ENCODE peak calls at places on chromosomes 11 and 22, in ten cellular contexts. One of them, this sample, is unnamed.

GRCh38 chr11:124970925-124971324 is 16.9 kb downstream of the CCDC15 start:
- DNase-seq in endothelial cell: no peak
- DNase-seq in epithelial cell of esophagus: peak
- DNase-seq in right lobe of liver: no peak
- DNase-seq in Peyer's patch: no peak
- DNase-seq in uterus: no peak
- DNase-seq in upper lobe of right lung: no peak
- DNase-seq in pancreas: no peak
- DNase-seq in WTC11: no peak
- DNase-seq in fibroblast of mammary gland: peak
- DNase-seq in this sample: no peak

GRCh38 chr22:19109198-19110063 is 12.8 kb downstream of the DGCR2 start:
- DNase-seq in pancreas: peak
- DNase-seq in epithelial cell of esophagus: peak
- DNase-seq in WTC11: no peak
- DNase-seq in Peyer's patch: peak
- DNase-seq in right lobe of liver: no peak
- DNase-seq in uterus: no peak
- DNase-seq in upper lobe of right lung: peak
- DNase-seq in endothelial cell: no peak
- DNase-seq in fibroblast of mammary gland: peak
- DNase-seq in this sample: no peak

GRCh38 chr11:118434553-118435232 is 1.6 kb upstream of the KMT2A start:
- DNase-seq in uterus: peak
- DNase-seq in endothelial cell: peak
- DNase-seq in Peyer's patch: peak
- DNase-seq in WTC11: peak
- DNase-seq in fibroblast of mammary gland: peak
- DNase-seq in pancreas: peak
- DNase-seq in upper lobe of right lung: peak
- DNase-seq in right lobe of liver: peak
- DNase-seq in epithelial cell of esophagus: peak
- DNase-seq in this sample: no peak

GRCh38 chr22:29231971-29232959 is 26.6 kb downstream of the EMID1 start:
- DNase-seq in fibroblast of mammary gland: no peak
- DNase-seq in uterus: no peak
- DNase-seq in right lobe of liver: peak
- DNase-seq in WTC11: no peak
- DNase-seq in upper lobe of right lung: no peak
- DNase-seq in epithelial cell of esophagus: no peak
- DNase-seq in pancreas: peak
- DNase-seq in Peyer's patch: no peak
- DNase-seq in endothelial cell: no peak
- DNase-seq in this sample: no peak

GRCh38 chr22:35037089-35037488 is 28.9 kb upstream of the ISX start:
- DNase-seq in epithelial cell of esophagus: no peak
- DNase-seq in WTC11: peak
- DNase-seq in endothelial cell: peak
- DNase-seq in uterus: no peak
- DNase-seq in fibroblast of mammary gland: no peak
- DNase-seq in pancreas: no peak
- DNase-seq in Peyer's patch: no peak
- DNase-seq in upper lobe of right lung: no peak
- DNase-seq in right lobe of liver: no peak
- DNase-seq in this sample: no peak

GRCh38 chr11:71381781-71382505 is 66.2 kb downstream of the DHCR7 start:
- DNase-seq in epithelial cell of esophagus: no peak
- DNase-seq in WTC11: no peak
- DNase-seq in Peyer's patch: peak
- DNase-seq in pancreas: no peak
- DNase-seq in uterus: no peak
- DNase-seq in fibroblast of mammary gland: no peak
- DNase-seq in right lobe of liver: no peak
- DNase-seq in endothelial cell: no peak
- DNase-seq in upper lobe of right lung: no peak
- DNase-seq in this sample: no peak

GRCh38 chr22:29121124-29121523 is 48.3 kb downstream of the KREMEN1 start:
- DNase-seq in fibroblast of mammary gland: peak
- DNase-seq in epithelial cell of esophagus: peak
- DNase-seq in endothelial cell: no peak
- DNase-seq in uterus: no peak
- DNase-seq in upper lobe of right lung: no peak
- DNase-seq in WTC11: no peak
- DNase-seq in pancreas: no peak
- DNase-seq in right lobe of liver: no peak
- DNase-seq in Peyer's patch: no peak
- DNase-seq in this sample: no peak

GRCh38 chr11:69311767-69312385 is 17.9 kb downstream of the MYEOV start:
- DNase-seq in epithelial cell of esophagus: no peak
- DNase-seq in pancreas: no peak
- DNase-seq in fibroblast of mammary gland: no peak
- DNase-seq in Peyer's patch: peak
- DNase-seq in WTC11: no peak
- DNase-seq in endothelial cell: no peak
- DNase-seq in uterus: no peak
- DNase-seq in upper lobe of right lung: peak
- DNase-seq in right lobe of liver: no peak
- DNase-seq in this sample: no peak

GRCh38 chr22:28116261-28116673 is 197.2 kb upstream of the PITPNB start:
- DNase-seq in WTC11: no peak
- DNase-seq in uterus: peak
- DNase-seq in endothelial cell: no peak
- DNase-seq in upper lobe of right lung: no peak
- DNase-seq in fibroblast of mammary gland: peak
- DNase-seq in pancreas: no peak
- DNase-seq in Peyer's patch: no peak
- DNase-seq in epithelial cell of esophagus: peak
- DNase-seq in right lobe of liver: no peak
- DNase-seq in this sample: no peak

GRCh38 chr11:112374486-112375140 is 114.0 kb upstream of the PLET1 start:
- DNase-seq in endothelial cell: no peak
- DNase-seq in epithelial cell of esophagus: no peak
- DNase-seq in WTC11: no peak
- DNase-seq in upper lobe of right lung: no peak
- DNase-seq in Peyer's patch: no peak
- DNase-seq in uterus: no peak
- DNase-seq in right lobe of liver: no peak
- DNase-seq in pancreas: no peak
- DNase-seq in fibroblast of mammary gland: no peak
- DNase-seq in this sample: no peak

GRCh38 chr11:112381578-112381977 is 120.9 kb upstream of the PLET1 start:
- DNase-seq in right lobe of liver: no peak
- DNase-seq in pancreas: no peak
- DNase-seq in epithelial cell of esophagus: no peak
- DNase-seq in Peyer's patch: no peak
- DNase-seq in endothelial cell: no peak
- DNase-seq in fibroblast of mammary gland: no peak
- DNase-seq in uterus: no peak
- DNase-seq in upper lobe of right lung: no peak
- DNase-seq in WTC11: no peak
- DNase-seq in this sample: no peak

GRCh38 chr11:112380464-112380863 is 119.8 kb upstream of the PLET1 start:
- DNase-seq in uterus: no peak
- DNase-seq in WTC11: no peak
- DNase-seq in pancreas: no peak
- DNase-seq in right lobe of liver: no peak
- DNase-seq in endothelial cell: no peak
- DNase-seq in upper lobe of right lung: no peak
- DNase-seq in fibroblast of mammary gland: no peak
- DNase-seq in epithelial cell of esophagus: no peak
- DNase-seq in Peyer's patch: no peak
- DNase-seq in this sample: no peak

GRCh38 chr11:112382561-112382960 is 121.9 kb upstream of the PLET1 start:
- DNase-seq in endothelial cell: no peak
- DNase-seq in fibroblast of mammary gland: no peak
- DNase-seq in uterus: no peak
- DNase-seq in upper lobe of right lung: no peak
- DNase-seq in epithelial cell of esophagus: no peak
- DNase-seq in Peyer's patch: no peak
- DNase-seq in pancreas: no peak
- DNase-seq in WTC11: peak
- DNase-seq in right lobe of liver: no peak
- DNase-seq in this sample: no peak

GRCh38 chr11:112377946-112378345 is 117.3 kb upstream of the PLET1 start:
- DNase-seq in pancreas: no peak
- DNase-seq in right lobe of liver: no peak
- DNase-seq in epithelial cell of esophagus: no peak
- DNase-seq in Peyer's patch: no peak
- DNase-seq in endothelial cell: no peak
- DNase-seq in fibroblast of mammary gland: no peak
- DNase-seq in upper lobe of right lung: no peak
- DNase-seq in WTC11: no peak
- DNase-seq in uterus: no peak
- DNase-seq in this sample: no peak
- TF ChIP-seq CTCF in pancreas: no peak
- TF ChIP-seq CTCF in right lobe of liver: no peak
- TF ChIP-seq CTCF in epithelial cell of esophagus: no peak
- TF ChIP-seq CTCF in Peyer's patch: no peak
- TF ChIP-seq CTCF in endothelial cell: no peak
- TF ChIP-seq CTCF in fibroblast of mammary gland: no peak
- TF ChIP-seq CTCF in upper lobe of right lung: no peak
- TF ChIP-seq CTCF in WTC11: no peak
- TF ChIP-seq CTCF in uterus: no peak
- TF ChIP-seq CTCF in this sample: no peak

DNA sequence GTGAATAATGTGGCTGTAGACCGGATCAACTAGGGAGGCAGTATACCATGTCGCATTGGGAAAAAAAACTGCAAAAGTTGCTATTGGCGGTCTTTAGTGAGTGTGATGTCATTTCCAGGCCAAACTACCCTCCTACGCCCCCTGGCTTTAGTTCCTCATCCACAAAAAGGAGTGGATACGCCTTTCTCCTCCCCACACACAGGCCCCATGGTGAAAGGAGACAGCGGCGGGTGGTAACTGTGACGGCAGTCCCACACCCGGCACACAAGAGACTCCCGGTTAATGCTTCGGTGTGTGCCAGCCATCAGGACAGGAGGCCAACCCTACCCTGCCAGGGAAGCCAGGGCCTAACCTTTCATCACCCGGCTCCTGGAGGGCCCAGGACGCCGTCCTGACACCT is 11.0 kb downstream of the TP53I11 start:
- DNase-seq in right lobe of liver: no peak
- DNase-seq in WTC11: no peak
- DNase-seq in epithelial cell of esophagus: no peak
- DNase-seq in endothelial cell: peak
- DNase-seq in pancreas: no peak
- DNase-seq in Peyer's patch: no peak
- DNase-seq in uterus: peak
- DNase-seq in upper lobe of right lung: no peak
- DNase-seq in fibroblast of mammary gland: peak
- DNase-seq in this sample: no peak
- TF ChIP-seq CTCF in right lobe of liver: no peak
- TF ChIP-seq CTCF in WTC11: peak
- TF ChIP-seq CTCF in epithelial cell of esophagus: no peak
- TF ChIP-seq CTCF in endothelial cell: peak
- TF ChIP-seq CTCF in pancreas: no peak
- TF ChIP-seq CTCF in Peyer's patch: no peak
- TF ChIP-seq CTCF in uterus: peak
- TF ChIP-seq CTCF in upper lobe of right lung: peak
- TF ChIP-seq CTCF in fibroblast of mammary gland: peak
- TF ChIP-seq CTCF in this sample: peak

GRCh38 chr11:65479184-65480145 is 19.4 kb upstream of the MALAT1 start:
- DNase-seq in endothelial cell: no peak
- DNase-seq in epithelial cell of esophagus: peak
- DNase-seq in WTC11: peak
- DNase-seq in fibroblast of mammary gland: peak
- DNase-seq in right lobe of liver: no peak
- DNase-seq in upper lobe of right lung: peak
- DNase-seq in pancreas: peak
- DNase-seq in Peyer's patch: no peak
- DNase-seq in uterus: peak
- DNase-seq in this sample: no peak
- TF ChIP-seq CTCF in endothelial cell: no peak
- TF ChIP-seq CTCF in epithelial cell of esophagus: peak
- TF ChIP-seq CTCF in WTC11: no peak
- TF ChIP-seq CTCF in fibroblast of mammary gland: peak
- TF ChIP-seq CTCF in right lobe of liver: no peak
- TF ChIP-seq CTCF in upper lobe of right lung: peak
- TF ChIP-seq CTCF in pancreas: no peak
- TF ChIP-seq CTCF in Peyer's patch: peak
- TF ChIP-seq CTCF in uterus: peak
- TF ChIP-seq CTCF in this sample: peak

DNA sequence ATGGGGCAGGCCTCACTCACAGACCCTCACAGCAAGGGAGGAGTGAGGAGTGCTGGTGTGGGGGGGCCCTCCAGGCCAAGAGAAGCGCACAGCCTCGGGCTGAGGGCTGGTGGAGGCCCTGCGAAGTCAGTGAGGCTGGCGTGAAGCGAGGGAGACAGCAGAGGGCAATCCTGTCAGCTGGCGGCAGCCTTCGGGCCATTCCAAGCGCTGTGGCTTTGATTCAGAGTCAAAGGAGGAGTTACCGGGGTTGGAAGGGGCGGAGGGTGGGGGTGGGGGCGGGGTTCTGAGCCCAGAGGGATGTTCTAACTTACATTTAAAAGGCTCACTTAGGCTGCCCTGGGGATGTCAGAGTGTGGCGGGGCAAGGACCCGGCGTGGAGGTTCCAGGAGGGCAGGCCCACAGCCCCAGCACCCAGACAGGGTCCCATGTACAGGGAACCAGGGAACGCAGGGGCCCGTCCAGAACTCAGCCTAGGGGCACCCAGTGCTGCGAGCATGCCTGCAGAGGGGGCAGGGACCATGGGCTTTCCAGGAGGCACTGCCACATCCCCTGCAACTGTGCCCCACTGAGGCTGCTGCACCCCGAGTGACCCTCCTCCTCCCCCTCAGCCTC is 39.5 kb upstream of the TTLL12 start:
- DNase-seq in right lobe of liver: no peak
- DNase-seq in Peyer's patch: no peak
- DNase-seq in endothelial cell: no peak
- DNase-seq in upper lobe of right lung: no peak
- DNase-seq in epithelial cell of esophagus: no peak
- DNase-seq in WTC11: peak
- DNase-seq in uterus: no peak
- DNase-seq in pancreas: no peak
- DNase-seq in fibroblast of mammary gland: no peak
- DNase-seq in this sample: no peak
- TF ChIP-seq CTCF in right lobe of liver: no peak
- TF ChIP-seq CTCF in Peyer's patch: no peak
- TF ChIP-seq CTCF in endothelial cell: no peak
- TF ChIP-seq CTCF in upper lobe of right lung: no peak
- TF ChIP-seq CTCF in epithelial cell of esophagus: no peak
- TF ChIP-seq CTCF in WTC11: no peak
- TF ChIP-seq CTCF in uterus: no peak
- TF ChIP-seq CTCF in pancreas: no peak
- TF ChIP-seq CTCF in fibroblast of mammary gland: no peak
- TF ChIP-seq CTCF in this sample: no peak

This sample was measured in D721Med.